ENCODE peak calls at places on chromosomes 11 and 22, in four cellular contexts. V, P, U and E are unnamed samples.

GRCh38 chr11:121337078-121337477 is 44.5 kb downstream of the SC5D start:
- DNase-seq in U (no peak), V (no peak), P (no peak), E (no peak)

GRCh38 chr11:2554338-2555240 is 109.8 kb downstream of the KCNQ1 start:
- DNase-seq in V (no peak), U (no peak), P (no peak), E (no peak)

GRCh38 chr11:72333657-72334056 is 89.7 kb upstream of the PHOX2A start:
- DNase-seq in P (peak; percentile 29), U (no peak), V (no peak), E (peak; percentile 89)

GRCh38 chr11:73223998-73224730 is 6.1 kb downstream of the P2RY2 start:
- DNase-seq in V (no peak), U (no peak), P (peak; percentile 28), E (no peak)

GRCh38 chr11:59463176-59463575 is 6.4 kb downstream of the OR4D6 start:
- DNase-seq in V (no peak), U (no peak), P (no peak), E (peak; percentile 15)

GRCh38 chr11:46675288-46675851 is 25.0 kb downstream of the ARHGAP1 start:
- DNase-seq in V (peak; percentile 55), U (no peak), P (no peak), E (no peak)

GRCh38 chr22:19959043-19959586 is 17.5 kb upstream of the TXNRD2 start:
- DNase-seq in P (peak; percentile 100), U (no peak), V (peak; percentile 92), E (peak; percentile 99)

GRCh38 chr11:1632053-1632714 is 2.6 kb downstream of the KRTAP5-5 start:
- DNase-seq in U (no peak), V (no peak), P (no peak), E (no peak)

GRCh38 chr22:27986459-27986858 is 67.4 kb upstream of the PITPNB start:
- DNase-seq in U (no peak), V (no peak), P (peak; percentile 17), E (no peak)

GRCh38 chr11:72786305-72787261 is 7.3 kb downstream of the STARD10 start:
- DNase-seq in U (no peak), P (no peak), V (peak; percentile 56), E (no peak)

GRCh38 chr22:27581688-27582087 is 219.9 kb downstream of the MN1 start:
- DNase-seq in P (no peak), V (no peak), U (no peak), E (no peak)

GRCh38 chr11:86849679-86850078 is 49.3 kb downstream of the PRSS23 start:
- DNase-seq in V (no peak), U (no peak), P (no peak), E (no peak)

GRCh38 chr11:60852060-60852638 is 3.6 kb downstream of the PTGDR2 start:
- DNase-seq in U (no peak), P (no peak), V (no peak), E (peak; percentile 61)

GRCh38 chr22:16917144-16918003 is 90.6 kb downstream of the GAB4 start:
- DNase-seq in U (peak; percentile 12), V (peak; percentile 57), P (peak; percentile 77), E (peak; percentile 90)

GRCh38 chr11:6568191-6568918 is 35.1 kb downstream of the RRP8 start:
- DNase-seq in U (no peak), P (peak; percentile 86), V (no peak), E (peak; percentile 67)

GRCh38 chr11:67213251-67213650 is 53.0 kb upstream of the GRK2 start:
- DNase-seq in P (no peak), V (no peak), U (peak; percentile 52), E (no peak)

GRCh38 chr11:76798656-76799055 is 15.5 kb downstream of the TSKU start:
- DNase-seq in P (no peak), U (no peak), V (no peak), E (no peak)

GRCh38 chr11:109076870-109077269 is 345.1 kb upstream of the C11orf87 start:
- DNase-seq in U (no peak), P (no peak), V (no peak), E (no peak)

GRCh38 chr11:8773125-8773524 is 90.5 kb downstream of the RPL27A start:
- DNase-seq in V (no peak), P (no peak), U (no peak), E (no peak)

GRCh38 chr22:44701824-44702478 is at the start of gene PRR5:
- DNase-seq in V (peak; percentile 68), P (peak; percentile 88), U (no peak), E (peak; percentile 71)

GRCh38 chr22:41557401-41558240 is 3.2 kb upstream of the CSDC2 start:
- DNase-seq in U (no peak), P (peak; percentile 55), V (peak; percentile 70), E (peak; percentile 57)

GRCh38 chr11:70090989-70091388 is 12.9 kb downstream of the ANO1 start:
- DNase-seq in V (no peak), P (no peak), U (no peak), E (no peak)

GRCh38 chr11:35558468-35558867 is 33.1 kb upstream of the PAMR1 start:
- DNase-seq in U (no peak), P (no peak), V (no peak), E (no peak)

GRCh38 chr11:69283446-69283845 is 10.5 kb upstream of the MYEOV start:
- DNase-seq in P (no peak), V (no peak), U (no peak), E (no peak)

GRCh38 chr11:94933225-94934130 is 39.9 kb downstream of the CWC15 start:
- DNase-seq in P (no peak), U (no peak), V (no peak), E (no peak)

GRCh38 chr11:13551834-13552233 is 56.0 kb upstream of the PTH start:
- DNase-seq in P (no peak), U (no peak), V (no peak), E (no peak)

GRCh38 chr11:64722141-64723050 is 601 bp downstream of the NRXN2 start:
- DNase-seq in V (no peak), P (no peak), U (no peak), E (peak; percentile 11)

GRCh38 chr11:64723117-64723906 is at the start of gene NRXN2:
- DNase-seq in U (peak; percentile 48), V (peak; percentile 34), P (peak; percentile 95), E (peak; percentile 94)

GRCh38 chr11:64725601-64726139 is 2.7 kb upstream of the NRXN2 start:
- DNase-seq in U (no peak), V (no peak), P (no peak), E (peak; percentile 52)

GRCh38 chr11:64724863-64725535 is 2.0 kb upstream of the NRXN2 start:
- DNase-seq in U (no peak), P (no peak), V (peak; percentile 56), E (no peak)

GRCh38 chr11:64723907-64724862 is 1.2 kb upstream of the NRXN2 start:
- DNase-seq in P (no peak), V (no peak), U (no peak), E (no peak)
- TF ChIP-seq JUNB in P (no peak), V (no peak), U (no peak), E (no peak)

DNA sequence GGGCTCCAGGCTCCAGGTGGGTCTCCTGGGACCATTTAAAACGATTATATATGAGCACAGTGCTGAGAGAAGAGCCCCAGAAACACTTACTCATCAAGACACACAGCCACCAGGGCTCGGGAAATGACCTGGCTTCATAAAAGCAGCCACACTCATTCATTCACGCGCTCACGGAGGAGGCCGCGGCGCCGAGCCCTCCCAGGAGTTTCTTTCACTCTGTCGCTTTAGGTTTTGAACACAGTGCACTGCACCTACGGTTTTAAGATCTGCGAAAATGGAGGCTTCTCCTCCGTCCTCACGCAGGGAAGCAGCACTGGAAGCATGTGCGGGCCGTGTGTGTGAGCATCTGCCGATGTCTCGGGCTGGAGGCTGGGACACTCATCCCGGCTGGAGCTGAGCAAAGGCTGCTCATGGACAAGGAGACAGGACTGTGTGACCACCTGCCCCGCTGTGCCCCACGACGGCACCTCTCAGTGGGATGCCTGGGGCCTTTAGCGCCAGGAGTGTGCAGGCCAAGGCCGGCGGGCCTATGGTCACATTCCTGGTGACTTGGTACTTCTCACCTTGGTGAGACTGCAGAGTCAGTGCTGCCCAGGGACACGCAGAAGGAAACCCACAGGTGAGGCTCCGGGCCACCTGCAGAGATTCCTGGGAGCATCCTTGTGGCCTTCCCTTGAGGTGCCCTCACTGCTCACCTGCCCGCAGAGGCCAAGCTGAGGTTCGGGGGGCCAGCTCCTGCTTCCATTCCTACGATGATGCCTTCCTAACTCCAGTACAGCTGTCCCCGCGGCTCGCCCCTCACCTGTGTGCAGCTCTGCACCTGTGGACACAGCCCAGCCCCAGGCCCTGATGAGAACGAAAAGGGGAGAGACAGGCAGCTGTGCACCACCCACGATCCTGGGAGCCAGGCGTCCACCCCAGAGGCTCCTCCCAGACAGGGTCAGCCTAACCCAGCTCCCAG is 872.0 kb downstream of the BRD1 start:
- DNase-seq in P (no peak), U (no peak), V (no peak), E (no peak)
- H2AFZ ChIP-seq in P (no peak overlapping the region), U (no peak overlapping the region), V (no peak overlapping the region), E (no peak overlapping the region)

GRCh38 chr22:47007496-47007895 is 245.0 kb downstream of the TBC1D22A start:
- DNase-seq in U (no peak), V (no peak), P (no peak), E (no peak)
- TF ChIP-seq JUNB in U (no peak), V (no peak), P (no peak), E (no peak)

DNA sequence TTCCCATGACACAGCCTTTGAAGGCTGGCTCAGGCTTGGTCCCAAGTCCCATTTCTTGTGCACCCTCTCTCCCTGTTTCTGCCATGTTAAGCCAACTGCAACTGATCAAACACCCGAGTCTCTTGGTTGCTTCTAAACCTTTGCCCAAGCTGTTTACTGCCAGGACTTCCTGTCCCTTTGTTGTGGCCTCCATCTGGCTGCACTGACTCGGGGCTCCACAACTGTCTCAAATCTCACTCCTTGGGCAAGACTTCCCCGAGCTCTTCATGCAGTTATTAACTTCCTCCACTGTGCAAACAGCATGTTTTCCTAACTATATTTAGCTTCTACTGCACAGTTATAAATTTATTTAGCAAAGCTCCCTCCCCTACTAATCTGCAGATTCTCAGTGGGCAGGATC is 4.3 kb downstream of the VPREB1 start:
- DNase-seq in U (no peak), V (no peak), P (no peak), E (no peak)
- H2AFZ ChIP-seq in U (no peak overlapping the region), V (no peak overlapping the region), P (no peak overlapping the region), E (no peak overlapping the region)

GRCh38 chr22:31544481-31545480 is 48.4 kb downstream of the SFI1 start:
- DNase-seq in U (no peak), P (no peak), V (peak; percentile 23), E (no peak)

GRCh38 chr22:31538815-31539214 is 42.5 kb downstream of the SFI1 start:
- DNase-seq in P (no peak), U (peak; percentile 58), V (no peak), E (no peak)

GRCh38 chr22:31537019-31537535 is 40.7 kb downstream of the SFI1 start:
- DNase-seq in V (no peak), U (peak; percentile 79), P (peak; percentile 9), E (no peak)

DNA sequence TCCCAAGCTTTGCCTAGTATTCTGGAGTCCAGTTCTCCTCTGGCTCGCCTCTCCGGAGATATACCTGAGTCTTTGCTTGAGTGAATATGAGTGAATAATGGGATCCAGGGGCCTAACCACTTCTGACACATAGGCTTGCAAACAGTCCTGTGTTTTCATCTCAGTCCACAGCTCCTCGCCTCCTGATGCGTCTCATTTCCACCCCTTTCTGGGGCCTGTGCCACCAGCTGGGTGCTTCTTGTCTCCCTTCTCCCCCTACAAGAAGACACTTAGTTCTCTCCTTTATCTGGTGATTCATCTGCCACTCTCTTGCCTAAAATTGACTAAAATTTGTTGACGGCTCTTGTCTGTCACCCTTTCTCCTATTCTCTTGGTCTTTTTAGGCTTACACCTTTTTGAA is 44.6 kb downstream of the SFI1 start:
- DNase-seq in U (no peak), P (no peak), V (no peak), E (no peak)
- TF ChIP-seq JUNB in U (no peak), P (no peak), V (no peak), E (no peak)